ENCODE peak calls at places on chromosomes 4 and X, in six cellular contexts. One of them, this sample, is unnamed.
A peak's percentile ranks its signal among the peaks of the same experiment; 100 is the strongest.

GRCh38 chr4:85955614-85956295 is 404.1 kb downstream of the MAPK10 start:
- DNase-seq in fibroblast of gingiva: peak; percentile 6
- DNase-seq in DND-41: no peak
- DNase-seq in activated T-helper 1 cell treated with anti-CD3 and anti-CD28 coated beads, Interleukin-12 subunit alpha, Interleukin-12 subunit beta, Interleukin-2, Interleukin-4 antibody, amounts not matched to agents 30 ng/mL and 10 ng/mL and 1 ng/mL, durations not matched to agents 14 hours and 24 hours and 36 hours: no peak
- DNase-seq in foreskin melanocyte: peak; percentile 44
- DNase-seq in 8988T: no peak
- DNase-seq in this sample: no peak

GRCh38 chr4:109998867-109999303 is 86.2 kb downstream of the EGF start:
- DNase-seq in fibroblast of gingiva: peak; percentile 43
- DNase-seq in foreskin melanocyte: peak; percentile 33
- DNase-seq in activated T-helper 1 cell treated with anti-CD3 and anti-CD28 coated beads, Interleukin-12 subunit alpha, Interleukin-12 subunit beta, Interleukin-2, Interleukin-4 antibody, amounts not matched to agents 30 ng/mL and 10 ng/mL and 1 ng/mL, durations not matched to agents 14 hours and 24 hours and 36 hours: peak; percentile 14
- DNase-seq in 8988T: peak; percentile 19
- DNase-seq in DND-41: peak; percentile 28
- DNase-seq in this sample: peak; percentile 61

GRCh38 chrX:50609796-50610195 is 139.2 kb upstream of the DGKK start:
- DNase-seq in DND-41: no peak
- DNase-seq in fibroblast of gingiva: no peak
- DNase-seq in 8988T: no peak
- DNase-seq in activated T-helper 1 cell treated with anti-CD3 and anti-CD28 coated beads, Interleukin-12 subunit alpha, Interleukin-12 subunit beta, Interleukin-2, Interleukin-4 antibody, amounts not matched to agents 30 ng/mL and 10 ng/mL and 1 ng/mL, durations not matched to agents 14 hours and 24 hours and 36 hours: no peak
- DNase-seq in foreskin melanocyte: no peak
- DNase-seq in this sample: no peak

GRCh38 chrX:9905288-9905687 is 61.9 kb upstream of the CLDN34 start:
- DNase-seq in foreskin melanocyte: no peak
- DNase-seq in activated T-helper 1 cell treated with anti-CD3 and anti-CD28 coated beads, Interleukin-12 subunit alpha, Interleukin-12 subunit beta, Interleukin-2, Interleukin-4 antibody, amounts not matched to agents 30 ng/mL and 10 ng/mL and 1 ng/mL, durations not matched to agents 14 hours and 24 hours and 36 hours: no peak
- DNase-seq in DND-41: no peak
- DNase-seq in fibroblast of gingiva: no peak
- DNase-seq in 8988T: no peak
- DNase-seq in this sample: no peak

GRCh38 chrX:68698955-68699354 is 51.5 kb downstream of the STARD8 start:
- DNase-seq in 8988T: no peak
- DNase-seq in DND-41: no peak
- DNase-seq in foreskin melanocyte: no peak
- DNase-seq in fibroblast of gingiva: no peak
- DNase-seq in activated T-helper 1 cell treated with anti-CD3 and anti-CD28 coated beads, Interleukin-12 subunit alpha, Interleukin-12 subunit beta, Interleukin-2, Interleukin-4 antibody, amounts not matched to agents 30 ng/mL and 10 ng/mL and 1 ng/mL, durations not matched to agents 14 hours and 24 hours and 36 hours: no peak
- DNase-seq in this sample: no peak

GRCh38 chr4:97720869-97721432 is 422.3 kb downstream of the STPG2 start:
- DNase-seq in activated T-helper 1 cell treated with anti-CD3 and anti-CD28 coated beads, Interleukin-12 subunit alpha, Interleukin-12 subunit beta, Interleukin-2, Interleukin-4 antibody, amounts not matched to agents 30 ng/mL and 10 ng/mL and 1 ng/mL, durations not matched to agents 14 hours and 24 hours and 36 hours: no peak
- DNase-seq in foreskin melanocyte: peak; percentile 28
- DNase-seq in DND-41: no peak
- DNase-seq in fibroblast of gingiva: no peak
- DNase-seq in 8988T: peak; percentile 3
- DNase-seq in this sample: no peak

GRCh38 chrX:39936886-39937770 is 160.6 kb downstream of the BCOR start:
- DNase-seq in activated T-helper 1 cell treated with anti-CD3 and anti-CD28 coated beads, Interleukin-12 subunit alpha, Interleukin-12 subunit beta, Interleukin-2, Interleukin-4 antibody, amounts not matched to agents 30 ng/mL and 10 ng/mL and 1 ng/mL, durations not matched to agents 14 hours and 24 hours and 36 hours: no peak
- DNase-seq in fibroblast of gingiva: no peak
- DNase-seq in foreskin melanocyte: no peak
- DNase-seq in DND-41: peak; percentile 58
- DNase-seq in 8988T: no peak
- DNase-seq in this sample: no peak

GRCh38 chr4:67765401-67765800 is 11.2 kb upstream of the GNRHR start:
- DNase-seq in DND-41: no peak
- DNase-seq in foreskin melanocyte: no peak
- DNase-seq in 8988T: no peak
- DNase-seq in fibroblast of gingiva: peak; percentile 58
- DNase-seq in activated T-helper 1 cell treated with anti-CD3 and anti-CD28 coated beads, Interleukin-12 subunit alpha, Interleukin-12 subunit beta, Interleukin-2, Interleukin-4 antibody, amounts not matched to agents 30 ng/mL and 10 ng/mL and 1 ng/mL, durations not matched to agents 14 hours and 24 hours and 36 hours: no peak
- DNase-seq in this sample: no peak

GRCh38 chr4:77185681-77186080 is 28.7 kb downstream of the CCNG2 start:
- DNase-seq in activated T-helper 1 cell treated with anti-CD3 and anti-CD28 coated beads, Interleukin-12 subunit alpha, Interleukin-12 subunit beta, Interleukin-2, Interleukin-4 antibody, amounts not matched to agents 30 ng/mL and 10 ng/mL and 1 ng/mL, durations not matched to agents 14 hours and 24 hours and 36 hours: no peak
- DNase-seq in 8988T: no peak
- DNase-seq in DND-41: no peak
- DNase-seq in fibroblast of gingiva: no peak
- DNase-seq in foreskin melanocyte: no peak
- DNase-seq in this sample: no peak

GRCh38 chrX:14051416-14051815 is 21.7 kb upstream of the GEMIN8 start:
- DNase-seq in activated T-helper 1 cell treated with anti-CD3 and anti-CD28 coated beads, Interleukin-12 subunit alpha, Interleukin-12 subunit beta, Interleukin-2, Interleukin-4 antibody, amounts not matched to agents 30 ng/mL and 10 ng/mL and 1 ng/mL, durations not matched to agents 14 hours and 24 hours and 36 hours: no peak
- DNase-seq in foreskin melanocyte: no peak
- DNase-seq in DND-41: no peak
- DNase-seq in fibroblast of gingiva: no peak
- DNase-seq in 8988T: no peak
- DNase-seq in this sample: no peak

GRCh38 chr4:7668282-7668681 is 233.6 kb upstream of the PSAPL1 start:
- DNase-seq in 8988T: no peak
- DNase-seq in foreskin melanocyte: no peak
- DNase-seq in DND-41: no peak
- DNase-seq in fibroblast of gingiva: no peak
- DNase-seq in activated T-helper 1 cell treated with anti-CD3 and anti-CD28 coated beads, Interleukin-12 subunit alpha, Interleukin-12 subunit beta, Interleukin-2, Interleukin-4 antibody, amounts not matched to agents 30 ng/mL and 10 ng/mL and 1 ng/mL, durations not matched to agents 14 hours and 24 hours and 36 hours: no peak
- DNase-seq in this sample: no peak

GRCh38 chr4:183335369-183335940 is 13.2 kb upstream of the CLDN24 start:
- DNase-seq in fibroblast of gingiva: peak; percentile 82
- DNase-seq in DND-41: no peak
- DNase-seq in foreskin melanocyte: peak; percentile 76
- DNase-seq in 8988T: no peak
- DNase-seq in activated T-helper 1 cell treated with anti-CD3 and anti-CD28 coated beads, Interleukin-12 subunit alpha, Interleukin-12 subunit beta, Interleukin-2, Interleukin-4 antibody, amounts not matched to agents 30 ng/mL and 10 ng/mL and 1 ng/mL, durations not matched to agents 14 hours and 24 hours and 36 hours: no peak
- DNase-seq in this sample: no peak

GRCh38 chrX:108439434-108439883 is at the start of gene COL4A5:
- DNase-seq in DND-41: no peak
- DNase-seq in 8988T: no peak
- DNase-seq in fibroblast of gingiva: peak; percentile 89
- DNase-seq in activated T-helper 1 cell treated with anti-CD3 and anti-CD28 coated beads, Interleukin-12 subunit alpha, Interleukin-12 subunit beta, Interleukin-2, Interleukin-4 antibody, amounts not matched to agents 30 ng/mL and 10 ng/mL and 1 ng/mL, durations not matched to agents 14 hours and 24 hours and 36 hours: no peak
- DNase-seq in foreskin melanocyte: peak; percentile 59
- DNase-seq in this sample: no peak

GRCh38 chr4:76401654-76402053 is 19.3 kb downstream of the CCDC158 start:
- DNase-seq in DND-41: no peak
- DNase-seq in foreskin melanocyte: no peak
- DNase-seq in activated T-helper 1 cell treated with anti-CD3 and anti-CD28 coated beads, Interleukin-12 subunit alpha, Interleukin-12 subunit beta, Interleukin-2, Interleukin-4 antibody, amounts not matched to agents 30 ng/mL and 10 ng/mL and 1 ng/mL, durations not matched to agents 14 hours and 24 hours and 36 hours: no peak
- DNase-seq in fibroblast of gingiva: no peak
- DNase-seq in 8988T: no peak
- DNase-seq in this sample: no peak

GRCh38 chrX:3697701-3698279 is 15.7 kb downstream of the PRKX start:
- DNase-seq in DND-41: no peak
- DNase-seq in activated T-helper 1 cell treated with anti-CD3 and anti-CD28 coated beads, Interleukin-12 subunit alpha, Interleukin-12 subunit beta, Interleukin-2, Interleukin-4 antibody, amounts not matched to agents 30 ng/mL and 10 ng/mL and 1 ng/mL, durations not matched to agents 14 hours and 24 hours and 36 hours: no peak
- DNase-seq in foreskin melanocyte: peak; percentile 67
- DNase-seq in fibroblast of gingiva: peak; percentile 6
- DNase-seq in 8988T: no peak
- DNase-seq in this sample: no peak

GRCh38 chr4:93775551-93775950 is 53.0 kb upstream of the ATOH1 start:
- DNase-seq in DND-41: no peak
- DNase-seq in 8988T: no peak
- DNase-seq in activated T-helper 1 cell treated with anti-CD3 and anti-CD28 coated beads, Interleukin-12 subunit alpha, Interleukin-12 subunit beta, Interleukin-2, Interleukin-4 antibody, amounts not matched to agents 30 ng/mL and 10 ng/mL and 1 ng/mL, durations not matched to agents 14 hours and 24 hours and 36 hours: no peak
- DNase-seq in foreskin melanocyte: no peak
- DNase-seq in fibroblast of gingiva: no peak
- DNase-seq in this sample: no peak

GRCh38 chr4:173835863-173836262 is 305.8 kb upstream of the HAND2 start:
- DNase-seq in 8988T: no peak
- DNase-seq in fibroblast of gingiva: no peak
- DNase-seq in activated T-helper 1 cell treated with anti-CD3 and anti-CD28 coated beads, Interleukin-12 subunit alpha, Interleukin-12 subunit beta, Interleukin-2, Interleukin-4 antibody, amounts not matched to agents 30 ng/mL and 10 ng/mL and 1 ng/mL, durations not matched to agents 14 hours and 24 hours and 36 hours: no peak
- DNase-seq in foreskin melanocyte: peak; percentile 93
- DNase-seq in DND-41: no peak
- DNase-seq in this sample: no peak

GRCh38 chr4:1249731-1250526 is 999 bp upstream of the CTBP1 start:
- DNase-seq in fibroblast of gingiva: peak; percentile 48
- DNase-seq in 8988T: peak; percentile 47
- DNase-seq in DND-41: peak; percentile 52
- DNase-seq in activated T-helper 1 cell treated with anti-CD3 and anti-CD28 coated beads, Interleukin-12 subunit alpha, Interleukin-12 subunit beta, Interleukin-2, Interleukin-4 antibody, amounts not matched to agents 30 ng/mL and 10 ng/mL and 1 ng/mL, durations not matched to agents 14 hours and 24 hours and 36 hours: no peak
- DNase-seq in foreskin melanocyte: peak; percentile 6
- DNase-seq in this sample: no peak

GRCh38 chrX:153690466-153690865 is 2.7 kb downstream of the SLC6A8 start:
- DNase-seq in fibroblast of gingiva: no peak
- DNase-seq in foreskin melanocyte: no peak
- DNase-seq in 8988T: no peak
- DNase-seq in DND-41: no peak
- DNase-seq in activated T-helper 1 cell treated with anti-CD3 and anti-CD28 coated beads, Interleukin-12 subunit alpha, Interleukin-12 subunit beta, Interleukin-2, Interleukin-4 antibody, amounts not matched to agents 30 ng/mL and 10 ng/mL and 1 ng/mL, durations not matched to agents 14 hours and 24 hours and 36 hours: no peak
- DNase-seq in this sample: no peak

GRCh38 chr4:93396274-93396673 is 432.3 kb upstream of the ATOH1 start:
- DNase-seq in DND-41: no peak
- DNase-seq in 8988T: no peak
- DNase-seq in fibroblast of gingiva: peak; percentile 66
- DNase-seq in activated T-helper 1 cell treated with anti-CD3 and anti-CD28 coated beads, Interleukin-12 subunit alpha, Interleukin-12 subunit beta, Interleukin-2, Interleukin-4 antibody, amounts not matched to agents 30 ng/mL and 10 ng/mL and 1 ng/mL, durations not matched to agents 14 hours and 24 hours and 36 hours: no peak
- DNase-seq in foreskin melanocyte: peak; percentile 16
- DNase-seq in this sample: no peak

GRCh38 chrX:150227873-150228272 is 135.2 kb upstream of the MAMLD1 start:
- DNase-seq in 8988T: no peak
- DNase-seq in activated T-helper 1 cell treated with anti-CD3 and anti-CD28 coated beads, Interleukin-12 subunit alpha, Interleukin-12 subunit beta, Interleukin-2, Interleukin-4 antibody, amounts not matched to agents 30 ng/mL and 10 ng/mL and 1 ng/mL, durations not matched to agents 14 hours and 24 hours and 36 hours: no peak
- DNase-seq in fibroblast of gingiva: no peak
- DNase-seq in DND-41: no peak
- DNase-seq in foreskin melanocyte: no peak
- DNase-seq in this sample: no peak

GRCh38 chr4:121139533-121140222 is 24.4 kb downstream of the TNIP3 start:
- DNase-seq in fibroblast of gingiva: no peak
- DNase-seq in activated T-helper 1 cell treated with anti-CD3 and anti-CD28 coated beads, Interleukin-12 subunit alpha, Interleukin-12 subunit beta, Interleukin-2, Interleukin-4 antibody, amounts not matched to agents 30 ng/mL and 10 ng/mL and 1 ng/mL, durations not matched to agents 14 hours and 24 hours and 36 hours: no peak
- DNase-seq in DND-41: no peak
- DNase-seq in 8988T: no peak
- DNase-seq in foreskin melanocyte: no peak
- DNase-seq in this sample: no peak